ENCODE peak calls at places on chromosome 7, in four cellular contexts. W is GM12878, V is HepG2, B is K562. E is an unnamed sample.

GRCh38 chr7:107609861-107610260 is 29.8 kb downstream of the BCAP29 start:
- DNase-seq in W (no peak), V (no peak), B (no peak), E (no peak)

GRCh38 chr7:116328161-116328560 is 117.8 kb downstream of the TES start:
- DNase-seq in W (no peak), V (no peak), B (no peak), E (no peak)

GRCh38 chr7:26627871-26628270 is 236.5 kb downstream of the SKAP2 start:
- DNase-seq in W (no peak), V (no peak), B (no peak), E (no peak)

GRCh38 chr7:35390146-35390545 is 136.2 kb upstream of the TBX20 start:
- DNase-seq in W (no peak), V (no peak), B (no peak), E (no peak)

GRCh38 chr7:144386741-144387140 is 16.8 kb downstream of the NOBOX start:
- DNase-seq in W (no peak), V (no peak), B (no peak), E (no peak)

GRCh38 chr7:91720255-91720937 is 160.1 kb downstream of the MTERF1 start:
- DNase-seq in W (no peak), V (no peak), B (no peak), E (no peak)

GRCh38 chr7:137771679-137772078 is 75.1 kb downstream of the DGKI start:
- DNase-seq in W (no peak), V (no peak), B (no peak), E (no peak)

GRCh38 chr7:121219031-121219430 is 109.8 kb upstream of the WNT16 start:
- DNase-seq in W (no peak), V (no peak), B (no peak), E (no peak)

GRCh38 chr7:108016841-108017775 is 14.1 kb upstream of the LAMB1 start:
- DNase-seq in W (no peak), V (peak), B (peak), E (no peak)

GRCh38 chr7:111067682-111068081 is 23.2 kb upstream of the LRRN3 start:
- DNase-seq in W (no peak), V (no peak), B (no peak), E (no peak)

GRCh38 chr7:20393021-20394015 is 62.6 kb downstream of the ITGB8 start:
- DNase-seq in W (peak), V (no peak), B (no peak), E (no peak)

GRCh38 chr7:12244129-12244528 is 33.0 kb downstream of the TMEM106B start:
- DNase-seq in W (no peak), V (peak), B (peak), E (peak)

GRCh38 chr7:155516466-155516865 is 29.9 kb downstream of the CNPY1 start:
- DNase-seq in W (no peak), V (no peak), B (no peak), E (no peak)

GRCh38 chr7:152076940-152077933 is 51.8 kb downstream of the GALNT11 start:
- DNase-seq in W (no peak), V (no peak), B (no peak), E (no peak)

GRCh38 chr7:137751361-137752009 is 95.3 kb downstream of the DGKI start:
- DNase-seq in W (no peak), V (no peak), B (no peak), E (no peak)

GRCh38 chr7:15326044-15326644 is 235.7 kb downstream of the AGMO start:
- DNase-seq in W (no peak), V (peak), B (peak), E (no peak)

GRCh38 chr7:154480817-154481216 is 428.6 kb downstream of the DPP6 start:
- DNase-seq in W (no peak), V (no peak), B (no peak), E (no peak)

GRCh38 chr7:46747222-46747621 is 826.1 kb upstream of the IGFBP3 start:
- DNase-seq in W (no peak), V (no peak), B (no peak), E (no peak)

GRCh38 chr7:26508917-26509316 is 217.3 kb downstream of the SNX10 start:
- DNase-seq in W (no peak), V (no peak), B (no peak), E (no peak)

GRCh38 chr7:24669971-24670591 is 87.2 kb downstream of the GSDME start:
- DNase-seq in W (no peak), V (no peak), B (no peak), E (no peak)

GRCh38 chr7:46681865-46682503 is 760.9 kb upstream of the IGFBP3 start:
- DNase-seq in W (no peak), V (no peak), B (no peak), E (no peak)

GRCh38 chr7:43647772-43648643 is 65.1 kb downstream of the STK17A start:
- DNase-seq in W (peak), V (peak), B (no peak), E (no peak)

GRCh38 chr7:33248663-33249062 is 119.3 kb downstream of the BBS9 start:
- DNase-seq in W (no peak), V (peak), B (no peak), E (no peak)

GRCh38 chr7:27784399-27785053 is 44.6 kb downstream of the TAX1BP1 start:
- DNase-seq in W (no peak), V (peak), B (peak), E (no peak)

GRCh38 chr7:72538147-72538546 is 126.0 kb upstream of the CALN1 start:
- DNase-seq in W (no peak), V (peak), B (peak), E (no peak)

GRCh38 chr7:21507627-21508343 is 35.1 kb upstream of the DNAH11 start:
- DNase-seq in W (no peak), V (peak), B (peak), E (peak)

GRCh38 chr7:13181221-13181620 is 493.8 kb downstream of the ARL4A start:
- DNase-seq in W (no peak), V (no peak), B (no peak), E (no peak)

GRCh38 chr7:129423700-129424410 is 10.4 kb upstream of the STRIP2 start:
- DNase-seq in W (no peak), V (peak), B (peak), E (no peak)

GRCh38 chr7:37901890-37902524 is 14.6 kb downstream of the SFRP4 start:
- DNase-seq in W (no peak), V (peak), B (peak), E (no peak)

GRCh38 chr7:142805350-142806020 is 34.7 kb downstream of the PRSS2 start:
- DNase-seq in W (no peak), V (no peak), B (no peak), E (no peak)

GRCh38 chr7:30390872-30391646 is 87.5 kb downstream of the NOD1 start:
- DNase-seq in W (no peak), V (no peak), B (no peak), E (no peak)
- TF ChIP-seq USF2 in W (no peak), V (no peak), B (no peak), E (no peak)

GRCh38 chr7:99437946-99438572 is 539 bp downstream of the PTCD1 start:
- DNase-seq in W (no peak), V (no peak), B (peak), E (no peak)
- TF ChIP-seq CBFB in W (no peak), V (no peak), B (no peak), E (no peak)

DNA sequence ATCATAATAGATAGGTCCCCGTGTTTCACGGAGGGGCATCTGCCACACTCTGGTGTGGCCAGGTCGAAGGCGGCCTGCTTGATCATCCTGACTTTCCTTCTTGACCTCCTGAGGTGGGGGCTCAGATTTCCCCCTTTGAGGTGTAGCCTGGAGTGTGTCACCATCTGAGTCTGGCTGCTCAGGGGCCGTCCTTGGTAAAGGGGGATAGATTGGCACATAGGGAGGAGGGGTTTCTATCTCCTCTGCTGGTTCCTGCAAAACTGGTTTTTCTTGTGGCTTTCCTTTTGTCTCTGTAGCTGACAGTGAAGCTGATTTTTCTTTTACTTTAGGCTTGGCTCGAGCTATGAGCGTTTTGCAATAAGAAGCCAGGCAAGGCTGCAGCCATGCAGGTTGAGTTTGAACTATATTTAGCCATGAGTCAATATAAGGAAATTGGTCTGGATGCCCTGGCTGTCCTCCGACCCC is 7.1 kb upstream of the ZNF117 start:
- DNase-seq in W (no peak), V (no peak), B (no peak), E (peak)
- TF ChIP-seq USF2 in W (no peak), V (no peak), B (peak), E (no peak)

DNA sequence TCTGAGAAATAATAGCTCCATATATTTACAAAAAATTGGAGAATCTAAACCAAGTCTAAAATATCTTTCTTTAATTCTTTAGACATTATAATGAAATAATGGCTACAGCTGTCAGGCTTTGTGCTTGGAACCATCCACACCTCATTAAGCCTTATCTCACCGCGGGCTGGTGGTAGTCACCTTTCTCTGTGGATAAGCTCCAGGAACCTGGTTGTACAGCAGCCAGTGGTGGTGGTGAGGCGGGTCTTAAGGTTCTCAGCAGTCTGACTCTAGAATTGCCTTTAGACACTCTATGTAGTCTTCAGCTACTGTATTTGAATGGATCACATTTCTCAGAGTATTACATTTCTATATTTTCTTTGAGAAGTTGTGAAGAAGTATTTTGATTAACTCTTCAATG is 34.2 kb downstream of the CUL1 start:
- DNase-seq in W (no peak), V (no peak), B (peak), E (no peak)
- TF ChIP-seq CBFB in W (no peak), V (no peak), B (no peak), E (no peak)

GRCh38 chr7:70183278-70183677 is 585.0 kb downstream of the AUTS2 start:
- DNase-seq in W (no peak), V (no peak), B (no peak), E (no peak)
- TF ChIP-seq USF2 in W (no peak), V (no peak), B (no peak), E (no peak)

GRCh38 chr7:2015251-2015871 is 217.4 kb downstream of the MAD1L1 start:
- DNase-seq in W (no peak), V (no peak), B (no peak), E (peak)
- TF ChIP-seq CBFB in W (no peak), V (no peak), B (no peak), E (no peak)

GRCh38 chr7:10128748-10129147 is 844.9 kb upstream of the PHF14 start:
- DNase-seq in W (no peak), V (no peak), B (peak), E (peak)
- TF ChIP-seq USF2 in W (no peak), V (no peak), B (no peak), E (no peak)